ENCODE peak calls at places on chromosomes 12 and 14, in five cellular contexts. One of them, this sample, is unnamed.

GRCh38 chr12:88925370-88925915 is 345.2 kb upstream of the KITLG start:
- DNase-seq in hepatocyte: no peak
- DNase-seq in CD4-positive, alpha-beta T cell: no peak
- DNase-seq in CD8-positive, alpha-beta T cell: no peak
- DNase-seq in CD8-positive, alpha-beta memory T cell: no peak
- DNase-seq in this sample: no peak

GRCh38 chr14:65599375-65599774 is 186.8 kb downstream of the FUT8 start:
- DNase-seq in hepatocyte: no peak
- DNase-seq in CD4-positive, alpha-beta T cell: no peak
- DNase-seq in CD8-positive, alpha-beta T cell: no peak
- DNase-seq in CD8-positive, alpha-beta memory T cell: no peak
- DNase-seq in this sample: peak; percentile 29

GRCh38 chr14:100568164-100568997 is 18.8 kb downstream of the BEGAIN start:
- DNase-seq in hepatocyte: no peak
- DNase-seq in CD4-positive, alpha-beta T cell: no peak
- DNase-seq in CD8-positive, alpha-beta T cell: no peak
- DNase-seq in CD8-positive, alpha-beta memory T cell: no peak
- DNase-seq in this sample: no peak

GRCh38 chr14:34623506-34623905 is 6.4 kb downstream of the SNX6 start:
- DNase-seq in hepatocyte: no peak
- DNase-seq in CD4-positive, alpha-beta T cell: no peak
- DNase-seq in CD8-positive, alpha-beta T cell: no peak
- DNase-seq in CD8-positive, alpha-beta memory T cell: no peak
- DNase-seq in this sample: peak; percentile 63

GRCh38 chr12:52990206-52990605 is 16.1 kb upstream of the EIF4B start:
- DNase-seq in hepatocyte: no peak
- DNase-seq in CD4-positive, alpha-beta T cell: no peak
- DNase-seq in CD8-positive, alpha-beta T cell: no peak
- DNase-seq in CD8-positive, alpha-beta memory T cell: no peak
- DNase-seq in this sample: no peak

GRCh38 chr12:122167328-122167925 is 6.6 kb downstream of the IL31 start:
- DNase-seq in hepatocyte: no peak
- DNase-seq in CD4-positive, alpha-beta T cell: no peak
- DNase-seq in CD8-positive, alpha-beta T cell: no peak
- DNase-seq in CD8-positive, alpha-beta memory T cell: no peak
- DNase-seq in this sample: peak; percentile 67

GRCh38 chr14:103576371-103577024 is 13.7 kb downstream of the COA8 start:
- DNase-seq in hepatocyte: peak; percentile 91
- DNase-seq in CD4-positive, alpha-beta T cell: no peak
- DNase-seq in CD8-positive, alpha-beta T cell: no peak
- DNase-seq in CD8-positive, alpha-beta memory T cell: no peak
- DNase-seq in this sample: peak; percentile 96

GRCh38 chr14:99158646-99159165 is 113.3 kb downstream of the BCL11B start:
- DNase-seq in hepatocyte: no peak
- DNase-seq in CD4-positive, alpha-beta T cell: no peak
- DNase-seq in CD8-positive, alpha-beta T cell: no peak
- DNase-seq in CD8-positive, alpha-beta memory T cell: no peak
- DNase-seq in this sample: no peak

GRCh38 chr12:114265036-114265435 is 140.9 kb downstream of the TBX5 start:
- DNase-seq in hepatocyte: no peak
- DNase-seq in CD4-positive, alpha-beta T cell: no peak
- DNase-seq in CD8-positive, alpha-beta T cell: no peak
- DNase-seq in CD8-positive, alpha-beta memory T cell: no peak
- DNase-seq in this sample: no peak

GRCh38 chr12:105852496-105852895 is 286.3 kb downstream of the NUAK1 start:
- DNase-seq in hepatocyte: no peak
- DNase-seq in CD4-positive, alpha-beta T cell: no peak
- DNase-seq in CD8-positive, alpha-beta T cell: no peak
- DNase-seq in CD8-positive, alpha-beta memory T cell: no peak
- DNase-seq in this sample: no peak

GRCh38 chr12:125187780-125188741 is 122.8 kb downstream of the AACS start:
- DNase-seq in hepatocyte: no peak
- DNase-seq in CD4-positive, alpha-beta T cell: no peak
- DNase-seq in CD8-positive, alpha-beta T cell: no peak
- DNase-seq in CD8-positive, alpha-beta memory T cell: no peak
- DNase-seq in this sample: no peak

GRCh38 chr12:85279449-85280137 is 427 bp upstream of the ALX1 start:
- DNase-seq in hepatocyte: peak; percentile 45
- DNase-seq in CD4-positive, alpha-beta T cell: no peak
- DNase-seq in CD8-positive, alpha-beta T cell: no peak
- DNase-seq in CD8-positive, alpha-beta memory T cell: no peak
- DNase-seq in this sample: peak; percentile 5

GRCh38 chr14:58517592-58517991 is 90.1 kb downstream of the KIAA0586 start:
- DNase-seq in hepatocyte: no peak
- DNase-seq in CD4-positive, alpha-beta T cell: no peak
- DNase-seq in CD8-positive, alpha-beta T cell: no peak
- DNase-seq in CD8-positive, alpha-beta memory T cell: no peak
- DNase-seq in this sample: no peak

GRCh38 chr14:93231129-93231979 is 24.3 kb downstream of the UBR7 start:
- DNase-seq in hepatocyte: no peak
- DNase-seq in CD4-positive, alpha-beta T cell: no peak
- DNase-seq in CD8-positive, alpha-beta T cell: no peak
- DNase-seq in CD8-positive, alpha-beta memory T cell: no peak
- DNase-seq in this sample: no peak

GRCh38 chr12:16788888-16789790 is 183.2 kb upstream of the LMO3 start:
- DNase-seq in hepatocyte: no peak
- DNase-seq in CD4-positive, alpha-beta T cell: no peak
- DNase-seq in CD8-positive, alpha-beta T cell: no peak
- DNase-seq in CD8-positive, alpha-beta memory T cell: no peak
- DNase-seq in this sample: no peak

GRCh38 chr14:103001226-103001625 is 56.1 kb downstream of the CDC42BPB start:
- DNase-seq in hepatocyte: no peak
- DNase-seq in CD4-positive, alpha-beta T cell: no peak
- DNase-seq in CD8-positive, alpha-beta T cell: no peak
- DNase-seq in CD8-positive, alpha-beta memory T cell: no peak
- DNase-seq in this sample: no peak

GRCh38 chr14:104881369-104881979 is 16.4 kb downstream of the CEP170B start:
- DNase-seq in hepatocyte: no peak
- DNase-seq in CD4-positive, alpha-beta T cell: no peak
- DNase-seq in CD8-positive, alpha-beta T cell: no peak
- DNase-seq in CD8-positive, alpha-beta memory T cell: no peak
- DNase-seq in this sample: no peak

GRCh38 chr12:47802312-47802711 is 17.4 kb downstream of the HDAC7 start:
- DNase-seq in hepatocyte: no peak
- DNase-seq in CD4-positive, alpha-beta T cell: no peak
- DNase-seq in CD8-positive, alpha-beta T cell: no peak
- DNase-seq in CD8-positive, alpha-beta memory T cell: no peak
- DNase-seq in this sample: no peak
- H3K27ac ChIP-seq in hepatocyte: no peak overlapping the region
- H3K27ac ChIP-seq in CD4-positive, alpha-beta T cell: peak overlapping the region; percentile 18
- H3K27ac ChIP-seq in CD8-positive, alpha-beta T cell: no peak overlapping the region
- H3K27ac ChIP-seq in CD8-positive, alpha-beta memory T cell: no peak overlapping the region
- H3K27ac ChIP-seq in this sample: no peak overlapping the region

GRCh38 chr14:105900398-105901160 is 374.2 kb downstream of the TMEM121 start:
- DNase-seq in hepatocyte: no peak
- DNase-seq in CD4-positive, alpha-beta T cell: no peak
- DNase-seq in CD8-positive, alpha-beta T cell: no peak
- DNase-seq in CD8-positive, alpha-beta memory T cell: no peak
- DNase-seq in this sample: no peak
- H3K9me3 ChIP-seq in hepatocyte: no peaks in the 10 kb centered on the region
- H3K9me3 ChIP-seq in CD4-positive, alpha-beta T cell: no peaks in the 10 kb centered on the region
- H3K9me3 ChIP-seq in CD8-positive, alpha-beta T cell: no peaks in the 10 kb centered on the region
- H3K9me3 ChIP-seq in CD8-positive, alpha-beta memory T cell: no peaks in the 10 kb centered on the region
- H3K9me3 ChIP-seq in this sample: no peaks in the 10 kb centered on the region

GRCh38 chr12:109542014-109542413 is 31.3 kb downstream of the MMAB start:
- DNase-seq in hepatocyte: no peak
- DNase-seq in CD4-positive, alpha-beta T cell: no peak
- DNase-seq in CD8-positive, alpha-beta T cell: no peak
- DNase-seq in CD8-positive, alpha-beta memory T cell: no peak
- DNase-seq in this sample: no peak
- H3K27ac ChIP-seq in hepatocyte: no peak overlapping the region
- H3K27ac ChIP-seq in CD4-positive, alpha-beta T cell: no peak overlapping the region
- H3K27ac ChIP-seq in CD8-positive, alpha-beta T cell: no peak overlapping the region
- H3K27ac ChIP-seq in CD8-positive, alpha-beta memory T cell: no peak overlapping the region
- H3K27ac ChIP-seq in this sample: no peak overlapping the region

GRCh38 chr12:132373967-132374820 is 44.8 kb upstream of the GALNT9 start:
- DNase-seq in hepatocyte: peak; percentile 44
- DNase-seq in CD4-positive, alpha-beta T cell: no peak
- DNase-seq in CD8-positive, alpha-beta T cell: no peak
- DNase-seq in CD8-positive, alpha-beta memory T cell: no peak
- DNase-seq in this sample: no peak

GRCh38 chr12:132374821-132375445 is 45.5 kb upstream of the GALNT9 start:
- DNase-seq in hepatocyte: no peak
- DNase-seq in CD4-positive, alpha-beta T cell: no peak
- DNase-seq in CD8-positive, alpha-beta T cell: no peak
- DNase-seq in CD8-positive, alpha-beta memory T cell: no peak
- DNase-seq in this sample: no peak

GRCh38 chr12:132376464-132376830 is 47.1 kb upstream of the GALNT9 start:
- DNase-seq in hepatocyte: no peak
- DNase-seq in CD4-positive, alpha-beta T cell: no peak
- DNase-seq in CD8-positive, alpha-beta T cell: no peak
- DNase-seq in CD8-positive, alpha-beta memory T cell: no peak
- DNase-seq in this sample: no peak

GRCh38 chr12:132377147-132377546 is 47.8 kb upstream of the GALNT9 start:
- DNase-seq in hepatocyte: no peak
- DNase-seq in CD4-positive, alpha-beta T cell: no peak
- DNase-seq in CD8-positive, alpha-beta T cell: no peak
- DNase-seq in CD8-positive, alpha-beta memory T cell: no peak
- DNase-seq in this sample: no peak

DNA sequence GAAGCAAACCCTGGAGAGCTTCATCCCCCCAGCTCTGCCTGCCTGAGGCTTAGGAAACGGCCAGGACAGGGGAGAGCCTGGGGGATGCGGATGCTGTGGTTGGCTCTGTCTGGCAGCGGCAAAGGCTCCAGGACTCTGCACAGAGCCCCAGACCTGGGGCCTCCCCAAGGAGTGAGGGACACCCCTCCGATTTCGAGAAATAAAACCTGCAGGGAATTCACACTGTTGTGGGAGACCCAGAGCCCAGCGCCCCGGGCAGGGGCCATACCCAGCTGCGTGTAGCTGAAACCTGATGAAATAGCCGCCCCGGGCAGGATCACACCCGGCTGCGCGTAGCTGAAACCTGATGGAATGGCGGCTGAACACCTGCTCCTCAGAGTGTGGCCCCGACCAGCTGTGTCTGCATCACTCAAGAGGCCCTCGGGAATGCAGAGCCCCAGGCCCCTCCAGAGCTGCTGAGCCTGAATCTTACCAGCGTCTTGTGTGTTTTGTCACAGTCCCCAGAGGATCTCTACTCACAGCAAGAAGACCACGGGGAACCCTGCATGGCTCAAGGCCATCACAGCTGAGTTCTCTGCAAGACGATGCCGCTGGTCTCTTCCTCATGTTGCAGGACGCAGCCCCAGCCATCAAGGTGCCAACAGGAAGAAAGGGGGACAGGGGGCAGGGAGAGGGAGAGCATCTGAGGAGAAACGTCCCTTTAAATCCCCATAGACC is 46.5 kb upstream of the GALNT9 start:
- DNase-seq in hepatocyte: no peak
- DNase-seq in CD4-positive, alpha-beta T cell: no peak
- DNase-seq in CD8-positive, alpha-beta T cell: no peak
- DNase-seq in CD8-positive, alpha-beta memory T cell: no peak
- DNase-seq in this sample: no peak
- H3K9me3 ChIP-seq in hepatocyte: peaks cover 4% of the 10 kb centered on the region
- H3K9me3 ChIP-seq in CD4-positive, alpha-beta T cell: no peaks in the 10 kb centered on the region
- H3K9me3 ChIP-seq in CD8-positive, alpha-beta T cell: no peaks in the 10 kb centered on the region
- H3K9me3 ChIP-seq in CD8-positive, alpha-beta memory T cell: no peaks in the 10 kb centered on the region
- H3K9me3 ChIP-seq in this sample: no peaks in the 10 kb centered on the region

DNA sequence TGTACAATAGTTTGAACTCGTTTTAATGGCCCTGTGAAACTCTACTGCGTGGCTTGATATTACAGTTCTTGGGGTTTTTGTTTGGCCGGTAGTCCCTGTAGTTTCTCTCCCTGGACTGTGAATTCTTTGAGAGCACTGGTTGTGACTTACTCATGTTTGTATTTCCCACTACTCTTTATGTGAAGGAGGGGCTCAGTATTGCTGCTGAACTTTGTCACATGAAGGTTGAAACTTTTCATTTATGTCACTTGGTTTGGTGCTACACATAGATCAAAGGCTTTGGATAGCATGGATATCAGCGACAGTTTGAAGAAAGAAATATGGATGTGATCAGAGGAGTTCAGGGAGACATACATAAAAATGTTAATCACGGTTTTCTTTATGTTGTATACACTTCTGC is 1.5 kb upstream of the POU6F1 start:
- DNase-seq in hepatocyte: no peak
- DNase-seq in CD4-positive, alpha-beta T cell: no peak
- DNase-seq in CD8-positive, alpha-beta T cell: no peak
- DNase-seq in CD8-positive, alpha-beta memory T cell: no peak
- DNase-seq in this sample: no peak
- H3K27ac ChIP-seq in hepatocyte: peak overlapping the region; percentile 83
- H3K27ac ChIP-seq in CD4-positive, alpha-beta T cell: no peak overlapping the region
- H3K27ac ChIP-seq in CD8-positive, alpha-beta T cell: no peak overlapping the region
- H3K27ac ChIP-seq in CD8-positive, alpha-beta memory T cell: peak overlapping the region; percentile 7
- H3K27ac ChIP-seq in this sample: no peak overlapping the region

This sample was measured in small intestine.